ENCODE peak calls at places on chromosomes 1 and 21, in ten cellular contexts. E, U, V, C, M, D, H, I, Y and X are unnamed samples.

GRCh38 chr1:201280884-201281283 is 2.4 kb upstream of the PKP1 start:
- DNase-seq in E (no peak), U (no peak), V (no peak), C (no peak), M (no peak), D (no peak), H (no peak), I (no peak), Y (no peak), X (no peak)

GRCh38 chr1:53517821-53518352 is 58.7 kb downstream of the DMRTB1 start:
- DNase-seq in E (no peak), U (no peak), V (no peak), C (no peak), M (no peak), D (no peak), H (no peak), I (no peak), Y (no peak), X (no peak)

GRCh38 chr1:17248781-17249180 is at the start of gene PADI3:
- DNase-seq in E (no peak), U (no peak), V (no peak), C (no peak), M (no peak), D (no peak), H (no peak), I (no peak), Y (no peak), X (no peak)

GRCh38 chr1:184386271-184387068 is at the start of gene C1orf21:
- DNase-seq in E (peak), U (peak), V (peak), C (peak), M (peak), D (peak), H (peak), I (peak), Y (peak), X (peak)

GRCh38 chr21:46413365-46413696 is 45.4 kb upstream of the DIP2A start:
- DNase-seq in E (no peak), U (no peak), V (no peak), C (no peak), M (no peak), D (no peak), H (no peak), I (no peak), Y (no peak), X (peak)

GRCh38 chr21:38310619-38311018 is 53.8 kb downstream of the KCNJ15 start:
- DNase-seq in E (peak), U (no peak), V (no peak), C (no peak), M (no peak), D (peak), H (peak), I (peak), Y (no peak), X (peak)

GRCh38 chr1:16032388-16033100 is 10.7 kb downstream of the CLCNKA start:
- DNase-seq in E (peak), U (peak), V (peak), C (peak), M (peak), D (no peak), H (peak), I (peak), Y (peak), X (peak)

GRCh38 chr1:10631121-10631810 is 156.5 kb downstream of the PEX14 start:
- DNase-seq in E (no peak), U (no peak), V (no peak), C (no peak), M (no peak), D (no peak), H (no peak), I (no peak), Y (no peak), X (no peak)

GRCh38 chr1:167904641-167905040 is 9.3 kb downstream of the ADCY10 start:
- DNase-seq in E (no peak), U (peak), V (no peak), C (no peak), M (no peak), D (no peak), H (no peak), I (peak), Y (no peak), X (peak)

GRCh38 chr1:67793562-67793961 is 39.7 kb downstream of the GNG12 start:
- DNase-seq in E (no peak), U (peak), V (no peak), C (no peak), M (no peak), D (peak), H (no peak), I (peak), Y (no peak), X (no peak)

GRCh38 chr1:196302981-196303380 is 305.3 kb downstream of the KCNT2 start:
- DNase-seq in E (no peak), U (no peak), V (no peak), C (no peak), M (no peak), D (no peak), H (no peak), I (no peak), Y (no peak), X (no peak)

GRCh38 chr1:2628933-2629626 is 3.7 kb downstream of the MMEL1 start:
- DNase-seq in E (no peak), U (no peak), V (no peak), C (no peak), M (no peak), D (no peak), H (no peak), I (no peak), Y (no peak), X (no peak)

GRCh38 chr1:17539526-17540254 is at the start of gene ARHGEF10L:
- DNase-seq in E (no peak), U (no peak), V (no peak), C (no peak), M (no peak), D (no peak), H (no peak), I (no peak), Y (peak), X (no peak)

GRCh38 chr1:36109041-36109679 is 15.9 kb downstream of the COL8A2 start:
- DNase-seq in E (no peak), U (peak), V (no peak), C (peak), M (peak), D (no peak), H (no peak), I (peak), Y (no peak), X (peak)

GRCh38 chr1:33327587-33328325 is 6.9 kb upstream of the A3GALT2 start:
- DNase-seq in E (no peak), U (peak), V (no peak), C (peak), M (no peak), D (peak), H (no peak), I (peak), Y (no peak), X (peak)

GRCh38 chr21:45356653-45357435 is 48.1 kb upstream of the COL18A1 start:
- DNase-seq in E (no peak), U (no peak), V (no peak), C (no peak), M (no peak), D (no peak), H (no peak), I (no peak), Y (no peak), X (no peak)

GRCh38 chr1:78236711-78237110 is 190.9 kb downstream of the GIPC2 start:
- DNase-seq in E (no peak), U (peak), V (no peak), C (no peak), M (no peak), D (no peak), H (no peak), I (no peak), Y (no peak), X (no peak)

GRCh38 chr1:67850151-67850551 is 16.9 kb upstream of the GNG12 start:
- DNase-seq in E (peak), U (peak), V (no peak), C (no peak), M (no peak), D (no peak), H (peak), I (peak), Y (no peak), X (peak)

GRCh38 chr1:209657140-209657879 is 5.1 kb upstream of the LAMB3 start:
- DNase-seq in E (no peak), U (peak), V (no peak), C (no peak), M (no peak), D (peak), H (no peak), I (peak), Y (no peak), X (peak)

GRCh38 chr1:39988618-39989343 is 33.8 kb downstream of the MFSD2A start:
- DNase-seq in E (no peak), U (no peak), V (no peak), C (peak), M (no peak), D (no peak), H (no peak), I (no peak), Y (no peak), X (no peak)

GRCh38 chr1:47575855-47576757 is 138.3 kb downstream of the FOXD2 start:
- DNase-seq in E (no peak), U (peak), V (no peak), C (peak), M (no peak), D (no peak), H (no peak), I (peak), Y (no peak), X (peak)

GRCh38 chr1:99084562-99084961 is 79.9 kb upstream of the PLPPR5 start:
- DNase-seq in E (no peak), U (no peak), V (no peak), C (no peak), M (no peak), D (no peak), H (no peak), I (no peak), Y (no peak), X (no peak)

GRCh38 chr1:63794927-63795326 is 21.1 kb downstream of the ROR1 start:
- DNase-seq in E (no peak), U (peak), V (no peak), C (no peak), M (no peak), D (no peak), H (no peak), I (peak), Y (no peak), X (peak)